ENCODE peak calls at places on chromosomes 7 and 10, in ten cellular contexts. C is psoas muscle, Z is type B pancreatic cell, B is coronary artery, J is WERI-Rb-1, S is AG09319, U is WTC11, T is PC-9, P is bronchial epithelial cell, D is IMR-90. A is an unnamed sample.

GRCh38 chr10:69816963-69817605 is 15.4 kb downstream of the COL13A1 start:
- DNase-seq in C (no peak), Z (no peak), B (no peak), J (peak), S (no peak), U (no peak), T (no peak), P (no peak), D (no peak), A (no peak)

GRCh38 chr10:23079700-23080099 is 15.7 kb upstream of the MSRB2 start:
- DNase-seq in C (no peak), Z (no peak), B (no peak), J (peak), S (no peak), U (no peak), T (no peak), P (no peak), D (no peak), A (no peak)

GRCh38 chr7:68684246-68684850 is 913.9 kb upstream of the AUTS2 start:
- DNase-seq in C (no peak), Z (no peak), B (no peak), J (peak), S (no peak), U (no peak), T (no peak), P (no peak), D (peak), A (no peak)

GRCh38 chr7:145339319-145339718 is 503.5 kb upstream of the TPK1 start:
- DNase-seq in C (no peak), Z (no peak), B (no peak), J (no peak), S (no peak), U (no peak), T (no peak), P (no peak), D (no peak), A (no peak)

GRCh38 chr10:58086144-58086762 is 181.4 kb downstream of the IPMK start:
- DNase-seq in C (no peak), Z (no peak), B (no peak), J (no peak), S (no peak), U (no peak), T (no peak), P (no peak), D (no peak), A (no peak)

GRCh38 chr7:143900230-143900766 is 1.7 kb downstream of the TCAF1 start:
- DNase-seq in C (peak), Z (no peak), B (no peak), J (no peak), S (no peak), U (no peak), T (peak), P (peak), D (peak), A (no peak)

GRCh38 chr10:114397651-114398145 is 6.6 kb downstream of the AFAP1L2 start:
- DNase-seq in C (no peak), Z (no peak), B (peak), J (peak), S (no peak), U (no peak), T (no peak), P (no peak), D (no peak), A (no peak)

GRCh38 chr10:117429644-117430043 is 54.4 kb upstream of the PDZD8 start:
- DNase-seq in C (no peak), Z (no peak), B (no peak), J (no peak), S (no peak), U (no peak), T (no peak), P (no peak), D (no peak), A (no peak)

GRCh38 chr10:93541402-93542357 is 24.8 kb upstream of the FFAR4 start:
- DNase-seq in C (peak), Z (no peak), B (no peak), J (peak), S (no peak), U (peak), T (no peak), P (peak), D (peak), A (peak)

GRCh38 chr7:121505021-121505420 is 108.9 kb upstream of the FAM3C start:
- DNase-seq in C (no peak), Z (no peak), B (no peak), J (no peak), S (no peak), U (no peak), T (no peak), P (no peak), D (peak), A (no peak)

GRCh38 chr10:45001382-45002148 is 842 bp downstream of the ZNF22 start:
- DNase-seq in C (peak), Z (no peak), B (peak), J (peak), S (no peak), U (no peak), T (peak), P (peak), D (peak), A (peak)
- TF ChIP-seq CTCF in C (peak), Z (peak), B (no peak), J (peak), S (no peak), U (no peak), T (peak), P (peak), D (no peak), A (no peak)

GRCh38 chr10:91604462-91604935 is 28.4 kb downstream of the PPP1R3C start:
- DNase-seq in C (no peak), Z (no peak), B (no peak), J (no peak), S (no peak), U (no peak), T (no peak), P (no peak), D (no peak), A (no peak)
- TF ChIP-seq CTCF in C (no peak), Z (peak), B (no peak), J (peak), S (peak), U (no peak), T (no peak), P (peak), D (peak), A (no peak)

DNA sequence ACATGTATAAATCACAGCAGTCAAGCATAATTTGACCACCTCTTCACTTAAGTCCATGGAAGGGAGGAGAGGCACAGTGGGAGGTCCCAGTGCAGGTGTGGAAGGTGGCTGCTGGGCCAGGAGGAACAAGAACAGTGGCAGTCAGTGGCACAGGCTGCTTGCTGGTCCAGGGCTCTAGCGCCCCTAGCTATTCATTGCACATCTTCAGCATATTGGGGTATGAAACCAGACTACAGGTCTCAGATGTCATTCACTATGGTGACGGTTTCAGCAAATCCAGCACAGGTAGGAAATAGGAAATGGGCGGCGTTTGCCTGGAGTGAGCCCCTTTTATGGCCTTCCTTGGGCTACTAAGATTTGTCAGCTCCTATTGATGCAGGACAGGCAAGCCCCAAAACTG is 609.0 kb downstream of the PARD3 start:
- DNase-seq in C (no peak), Z (no peak), B (no peak), J (no peak), S (no peak), U (no peak), T (no peak), P (no peak), D (no peak), A (no peak)
- TF ChIP-seq CTCF in C (no peak), Z (no peak), B (no peak), J (no peak), S (no peak), U (no peak), T (no peak), P (no peak), D (no peak), A (no peak)

GRCh38 chr10:71623098-71623985 is 96.2 kb downstream of the C10orf105 start:
- DNase-seq in C (no peak), Z (no peak), B (no peak), J (peak), S (no peak), U (peak), T (no peak), P (peak), D (peak), A (peak)
- TF ChIP-seq CTCF in C (no peak), Z (peak), B (no peak), J (peak), S (peak), U (no peak), T (peak), P (no peak), D (peak), A (peak)

DNA sequence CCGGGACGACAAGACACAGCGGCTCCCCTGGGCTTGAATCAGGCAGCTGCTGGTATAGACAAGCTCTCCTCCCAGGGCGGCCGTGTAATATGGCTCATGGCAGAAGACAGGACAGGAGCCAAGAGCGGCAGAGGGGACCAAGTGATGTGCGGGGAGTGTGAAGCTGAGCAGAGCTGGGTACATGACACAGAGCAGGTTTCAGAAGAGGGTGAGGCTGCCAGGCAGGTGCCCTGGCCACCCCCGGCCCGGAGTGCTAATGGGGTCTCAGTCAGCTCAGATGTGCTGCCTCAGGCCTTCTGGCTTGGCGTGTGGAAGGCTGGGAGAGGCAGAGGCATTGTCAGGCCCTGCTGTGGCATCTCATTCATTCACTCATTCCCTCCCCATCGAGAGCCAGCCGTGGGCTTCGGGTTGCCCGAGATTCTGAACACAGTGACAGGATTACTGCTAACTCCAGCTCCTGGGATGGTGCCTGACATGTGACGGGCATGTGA is 88.7 kb upstream of the GNA12 start:
- DNase-seq in C (no peak), Z (no peak), B (peak), J (peak), S (no peak), U (peak), T (no peak), P (no peak), D (no peak), A (no peak)
- TF ChIP-seq CTCF in C (no peak), Z (no peak), B (no peak), J (no peak), S (no peak), U (no peak), T (no peak), P (no peak), D (no peak), A (no peak)

A was measured in Calu3.